ENCODE peak calls at places on chromosomes 6 and 20, in nine cellular contexts. T is anterior cingulate cortex; A is PC-3; Q is T1000; M is DMS79 treated with DMSO at 0.1 percent for 48 hours; X is BJ; D is brain microvascular endothelial cell; L is renal cortical epithelial cell; Y is stimulated activated CD4-positive, alpha-beta T cell treated with anti-CD3 and anti-CD28 coated beads, Interleukin-1b, Interleukin-23, amount 100 ng/mL, for 48 hours. W is an unnamed sample.

GRCh38 chr6:139693735-139694134 is 319.3 kb upstream of the CITED2 start:
- DNase-seq in T (no peak), A (no peak), Q (no peak), M (no peak), X (no peak), D (no peak), L (no peak), Y (no peak), W (no peak)

GRCh38 chr6:103797738-103798137 is 1062.0 kb downstream of the HACE1 start:
- DNase-seq in T (no peak), A (peak), Q (no peak), M (peak), X (no peak), D (no peak), L (peak), Y (no peak), W (no peak)

GRCh38 chr6:17703256-17703694 is 3.5 kb downstream of the NUP153 start:
- DNase-seq in T (no peak), A (peak), Q (peak), M (no peak), X (no peak), D (peak), L (peak), Y (peak), W (peak)

GRCh38 chr6:75934643-75935472 is 137.6 kb downstream of the IMPG1 start:
- DNase-seq in T (peak), A (peak), Q (peak), M (peak), X (peak), D (peak), L (peak), Y (peak), W (no peak)

GRCh38 chr20:18057106-18057993 is at the start of gene OVOL2:
- DNase-seq in T (no peak), A (peak), Q (no peak), M (peak), X (no peak), D (no peak), L (peak), Y (no peak), W (no peak)

GRCh38 chr6:163414367-163415175 is at the start of gene QKI:
- DNase-seq in T (peak), A (peak), Q (no peak), M (no peak), X (no peak), D (no peak), L (peak), Y (peak), W (no peak)

GRCh38 chr6:142300758-142301251 is 1.0 kb upstream of the ADGRG6 start:
- DNase-seq in T (no peak), A (peak), Q (no peak), M (no peak), X (no peak), D (peak), L (peak), Y (no peak), W (no peak)

GRCh38 chr6:21144928-21145327 is 448.6 kb upstream of the SOX4 start:
- DNase-seq in T (no peak), A (no peak), Q (no peak), M (no peak), X (no peak), D (no peak), L (no peak), Y (no peak), W (no peak)

GRCh38 chr6:15501806-15502450 is 160.9 kb downstream of the DTNBP1 start:
- DNase-seq in T (peak), A (peak), Q (no peak), M (peak), X (no peak), D (peak), L (peak), Y (no peak), W (no peak)

GRCh38 chr20:63706852-63707557 is 771 bp downstream of the ARFRP1 start:
- DNase-seq in T (no peak), A (peak), Q (no peak), M (peak), X (no peak), D (peak), L (peak), Y (peak), W (no peak)

GRCh38 chr6:39778581-39779270 is 13.4 kb upstream of the DAAM2 start:
- DNase-seq in T (no peak), A (no peak), Q (no peak), M (no peak), X (peak), D (no peak), L (no peak), Y (no peak), W (no peak)

GRCh38 chr6:41247288-41247865 is 19.2 kb downstream of the TREML4 start:
- DNase-seq in T (no peak), A (no peak), Q (no peak), M (no peak), X (no peak), D (no peak), L (no peak), Y (no peak), W (no peak)

GRCh38 chr6:4644962-4645361 is 131.2 kb upstream of the CDYL start:
- DNase-seq in T (no peak), A (no peak), Q (no peak), M (no peak), X (no peak), D (no peak), L (no peak), Y (no peak), W (no peak)

GRCh38 chr20:7571521-7572065 is 368.7 kb downstream of the HAO1 start:
- DNase-seq in T (no peak), A (no peak), Q (no peak), M (no peak), X (peak), D (no peak), L (no peak), Y (no peak), W (no peak)

GRCh38 chr20:51306521-51307358 is 235.8 kb downstream of the NFATC2 start:
- DNase-seq in T (peak), A (peak), Q (peak), M (peak), X (no peak), D (peak), L (peak), Y (peak), W (no peak)

GRCh38 chr6:90298459-90299053 is 1.9 kb upstream of the BACH2 start:
- DNase-seq in T (no peak), A (no peak), Q (no peak), M (peak), X (no peak), D (no peak), L (no peak), Y (no peak), W (no peak)

GRCh38 chr20:62503414-62504178 is 27.8 kb upstream of the GATA5 start:
- DNase-seq in T (no peak), A (no peak), Q (no peak), M (no peak), X (no peak), D (no peak), L (no peak), Y (no peak), W (no peak)

GRCh38 chr20:59817846-59818245 is 115.6 kb downstream of the SYCP2 start:
- DNase-seq in T (no peak), A (no peak), Q (no peak), M (no peak), X (no peak), D (no peak), L (no peak), Y (no peak), W (no peak)